ENCODE peak calls at places on chromosome 20, in seven cellular contexts. D is activated naive CD4-positive, alpha-beta T cell treated with Interleukin-2 at 50 U/mL for 16 hours; A is progenitor cell of endocrine pancreas; V is AML-193; Q is transverse colon; X is ureter; Z is activated naive CD8-positive, alpha-beta T cell treated with anti-CD3 and anti-CD28 coated beads, Interleukin-2, amount 50 U/mL, for 24 hours. W is an unnamed sample.

GRCh38 chr20:36311854-36312723 is 6.0 kb downstream of the DLGAP4 start:
- DNase-seq in D (no peak), A (peak; percentile 5), V (no peak), Q (no peak), X (no peak), Z (no peak), W (peak; percentile 37)

GRCh38 chr20:63500902-63501817 is 2.3 kb upstream of the EEF1A2 start:
- DNase-seq in D (no peak), A (no peak), V (no peak), Q (no peak), X (no peak), Z (no peak), W (no peak)

GRCh38 chr20:3031524-3032147 is 11.8 kb upstream of the GNRH2 start:
- DNase-seq in D (no peak), A (no peak), V (no peak), Q (no peak), X (no peak), Z (no peak), W (no peak)

GRCh38 chr20:63058696-63059335 is 52.1 kb upstream of the BHLHE23 start:
- DNase-seq in D (no peak), A (no peak), V (no peak), Q (no peak), X (no peak), Z (no peak), W (peak; percentile 56)

GRCh38 chr20:19275630-19276071 is 63.2 kb downstream of the SLC24A3 start:
- DNase-seq in D (no peak), A (no peak), V (no peak), Q (peak; percentile 63), X (peak; percentile 83), Z (no peak), W (no peak)

GRCh38 chr20:18632196-18632789 is 44.4 kb downstream of the DTD1 start:
- DNase-seq in D (peak; percentile 43), A (peak; percentile 68), V (peak; percentile 39), Q (peak; percentile 46), X (peak; percentile 66), Z (peak; percentile 66), W (peak; percentile 74)

GRCh38 chr20:48826883-48827771 is 672 bp downstream of the PREX1 start:
- DNase-seq in D (peak; percentile 48), A (no peak), V (no peak), Q (peak; percentile 19), X (no peak), Z (peak; percentile 54), W (peak; percentile 76)

GRCh38 chr20:25344634-25345033 is 46.0 kb downstream of the ABHD12 start:
- DNase-seq in D (no peak), A (no peak), V (no peak), Q (no peak), X (no peak), Z (no peak), W (no peak)

GRCh38 chr20:2756056-2756611 is 44.3 kb downstream of the CPXM1 start:
- DNase-seq in D (no peak), A (no peak), V (no peak), Q (no peak), X (no peak), Z (no peak), W (peak; percentile 56)

GRCh38 chr20:1800777-1801176 is 94.4 kb upstream of the SIRPA start:
- DNase-seq in D (no peak), A (no peak), V (peak; percentile 47), Q (no peak), X (no peak), Z (no peak), W (no peak)

GRCh38 chr20:13865825-13866351 is 81.1 kb downstream of the NDUFAF5 start:
- DNase-seq in D (no peak), A (no peak), V (no peak), Q (no peak), X (no peak), Z (no peak), W (no peak)

GRCh38 chr20:53319716-53320115 is 273.9 kb downstream of the ZNF217 start:
- DNase-seq in D (no peak), A (no peak), V (no peak), Q (no peak), X (no peak), Z (no peak), W (no peak)

GRCh38 chr20:53413188-53413631 is 180.4 kb downstream of the ZNF217 start:
- DNase-seq in D (peak; percentile 44), A (peak; percentile 69), V (no peak), Q (peak; percentile 70), X (no peak), Z (peak; percentile 56), W (peak; percentile 79)

GRCh38 chr20:47859255-47859654 is 74.0 kb upstream of the SULF2 start:
- DNase-seq in D (no peak), A (no peak), V (no peak), Q (no peak), X (no peak), Z (no peak), W (no peak)

GRCh38 chr20:51695574-51696303 is 72.5 kb downstream of the ATP9A start:
- DNase-seq in D (peak; percentile 17), A (no peak), V (peak; percentile 20), Q (no peak), X (peak; percentile 54), Z (peak; percentile 5), W (no peak)

GRCh38 chr20:33318096-33318429 is 35.0 kb downstream of the BPIFB1 start:
- DNase-seq in D (no peak), A (no peak), V (no peak), Q (no peak), X (no peak), Z (no peak), W (no peak)

GRCh38 chr20:30593572-30593971 is 663.9 kb upstream of the DEFB115 start:
- DNase-seq in D (no peak), A (no peak), V (no peak), Q (no peak), X (no peak), Z (no peak), W (no peak)

GRCh38 chr20:58075565-58075964 is 152.9 kb downstream of the ANKRD60 start:
- DNase-seq in D (no peak), A (no peak), V (no peak), Q (no peak), X (no peak), Z (no peak), W (no peak)

W was measured in activated effector memory CD4-positive, alpha-beta T cell treated with anti-CD3 and anti-CD28 coated beads, Interleukin-2, amount 50 U/mL, for 16 hours.